ENCODE peak calls at places on chromosomes 16 and 17, in six cellular contexts. One of them, this sample, is unnamed.

GRCh38 chr16:28133666-28134065 is 70.2 kb upstream of the GSG1L start:
- DNase-seq in astrocyte of the hippocampus: no peak
- DNase-seq in AG04450: no peak
- DNase-seq in stimulated activated naive CD8-positive, alpha-beta T cell treated with anti-CD3 and anti-CD28 coated beads, Interleukin-15, amount 100 ng/mL, for 72 hours: no peak
- DNase-seq in Right ventricle myocardium superior: no peak
- DNase-seq in dermis microvascular lymphatic vessel endothelial cell: no peak
- DNase-seq in this sample: no peak

GRCh38 chr16:3256876-3257465 is 538 bp upstream of the MEFV start:
- DNase-seq in astrocyte of the hippocampus: peak
- DNase-seq in Right ventricle myocardium superior: no peak
- DNase-seq in dermis microvascular lymphatic vessel endothelial cell: no peak
- DNase-seq in stimulated activated naive CD8-positive, alpha-beta T cell treated with anti-CD3 and anti-CD28 coated beads, Interleukin-15, amount 100 ng/mL, for 72 hours: no peak
- DNase-seq in AG04450: no peak
- DNase-seq in this sample: no peak

GRCh38 chr16:72362972-72363371 is 191.0 kb upstream of the PMFBP1 start:
- DNase-seq in astrocyte of the hippocampus: peak
- DNase-seq in stimulated activated naive CD8-positive, alpha-beta T cell treated with anti-CD3 and anti-CD28 coated beads, Interleukin-15, amount 100 ng/mL, for 72 hours: no peak
- DNase-seq in AG04450: no peak
- DNase-seq in Right ventricle myocardium superior: no peak
- DNase-seq in dermis microvascular lymphatic vessel endothelial cell: peak
- DNase-seq in this sample: no peak

GRCh38 chr17:57803026-57803425 is 46.8 kb downstream of the MRPS23 start:
- DNase-seq in Right ventricle myocardium superior: no peak
- DNase-seq in stimulated activated naive CD8-positive, alpha-beta T cell treated with anti-CD3 and anti-CD28 coated beads, Interleukin-15, amount 100 ng/mL, for 72 hours: no peak
- DNase-seq in dermis microvascular lymphatic vessel endothelial cell: no peak
- DNase-seq in AG04450: no peak
- DNase-seq in astrocyte of the hippocampus: no peak
- DNase-seq in this sample: peak

GRCh38 chr17:57662021-57662420 is 83.1 kb downstream of the CCDC182 start:
- DNase-seq in dermis microvascular lymphatic vessel endothelial cell: no peak
- DNase-seq in AG04450: no peak
- DNase-seq in astrocyte of the hippocampus: no peak
- DNase-seq in Right ventricle myocardium superior: no peak
- DNase-seq in stimulated activated naive CD8-positive, alpha-beta T cell treated with anti-CD3 and anti-CD28 coated beads, Interleukin-15, amount 100 ng/mL, for 72 hours: no peak
- DNase-seq in this sample: no peak

GRCh38 chr17:78419970-78420820 is 41.7 kb downstream of the PGS1 start:
- DNase-seq in stimulated activated naive CD8-positive, alpha-beta T cell treated with anti-CD3 and anti-CD28 coated beads, Interleukin-15, amount 100 ng/mL, for 72 hours: no peak
- DNase-seq in astrocyte of the hippocampus: no peak
- DNase-seq in Right ventricle myocardium superior: peak
- DNase-seq in AG04450: no peak
- DNase-seq in dermis microvascular lymphatic vessel endothelial cell: no peak
- DNase-seq in this sample: no peak

GRCh38 chr16:4172070-4172469 is 55.8 kb upstream of the ADCY9 start:
- DNase-seq in astrocyte of the hippocampus: peak
- DNase-seq in Right ventricle myocardium superior: no peak
- DNase-seq in dermis microvascular lymphatic vessel endothelial cell: no peak
- DNase-seq in stimulated activated naive CD8-positive, alpha-beta T cell treated with anti-CD3 and anti-CD28 coated beads, Interleukin-15, amount 100 ng/mL, for 72 hours: no peak
- DNase-seq in AG04450: peak
- DNase-seq in this sample: no peak

GRCh38 chr16:5036228-5037156 is 2.8 kb upstream of the NAGPA start:
- DNase-seq in Right ventricle myocardium superior: peak
- DNase-seq in AG04450: no peak
- DNase-seq in astrocyte of the hippocampus: peak
- DNase-seq in dermis microvascular lymphatic vessel endothelial cell: no peak
- DNase-seq in stimulated activated naive CD8-positive, alpha-beta T cell treated with anti-CD3 and anti-CD28 coated beads, Interleukin-15, amount 100 ng/mL, for 72 hours: no peak
- DNase-seq in this sample: peak

GRCh38 chr16:22623351-22623781 is 112.7 kb downstream of the NPIPB5 start:
- DNase-seq in stimulated activated naive CD8-positive, alpha-beta T cell treated with anti-CD3 and anti-CD28 coated beads, Interleukin-15, amount 100 ng/mL, for 72 hours: no peak
- DNase-seq in Right ventricle myocardium superior: no peak
- DNase-seq in astrocyte of the hippocampus: peak
- DNase-seq in dermis microvascular lymphatic vessel endothelial cell: no peak
- DNase-seq in AG04450: no peak
- DNase-seq in this sample: no peak

GRCh38 chr17:83173997-83174858 is 94.8 kb downstream of the METRNL start:
- DNase-seq in astrocyte of the hippocampus: no peak
- DNase-seq in AG04450: no peak
- DNase-seq in dermis microvascular lymphatic vessel endothelial cell: no peak
- DNase-seq in stimulated activated naive CD8-positive, alpha-beta T cell treated with anti-CD3 and anti-CD28 coated beads, Interleukin-15, amount 100 ng/mL, for 72 hours: no peak
- DNase-seq in Right ventricle myocardium superior: peak
- DNase-seq in this sample: no peak

GRCh38 chr17:78979780-78980623 is at the start of gene LGALS3BP:
- DNase-seq in dermis microvascular lymphatic vessel endothelial cell: no peak
- DNase-seq in stimulated activated naive CD8-positive, alpha-beta T cell treated with anti-CD3 and anti-CD28 coated beads, Interleukin-15, amount 100 ng/mL, for 72 hours: peak
- DNase-seq in Right ventricle myocardium superior: peak
- DNase-seq in astrocyte of the hippocampus: peak
- DNase-seq in AG04450: peak
- DNase-seq in this sample: peak

GRCh38 chr16:3748307-3748706 is 31.0 kb upstream of the TRAP1 start:
- DNase-seq in astrocyte of the hippocampus: no peak
- DNase-seq in dermis microvascular lymphatic vessel endothelial cell: peak
- DNase-seq in stimulated activated naive CD8-positive, alpha-beta T cell treated with anti-CD3 and anti-CD28 coated beads, Interleukin-15, amount 100 ng/mL, for 72 hours: no peak
- DNase-seq in AG04450: no peak
- DNase-seq in Right ventricle myocardium superior: peak
- DNase-seq in this sample: no peak

GRCh38 chr16:71724320-71724751 is at the start of gene PHLPP2:
- DNase-seq in stimulated activated naive CD8-positive, alpha-beta T cell treated with anti-CD3 and anti-CD28 coated beads, Interleukin-15, amount 100 ng/mL, for 72 hours: no peak
- DNase-seq in astrocyte of the hippocampus: no peak
- DNase-seq in Right ventricle myocardium superior: no peak
- DNase-seq in dermis microvascular lymphatic vessel endothelial cell: no peak
- DNase-seq in AG04450: no peak
- DNase-seq in this sample: no peak

GRCh38 chr17:42313773-42314566 is 25.7 kb downstream of the STAT5A start:
- DNase-seq in AG04450: no peak
- DNase-seq in Right ventricle myocardium superior: no peak
- DNase-seq in stimulated activated naive CD8-positive, alpha-beta T cell treated with anti-CD3 and anti-CD28 coated beads, Interleukin-15, amount 100 ng/mL, for 72 hours: no peak
- DNase-seq in astrocyte of the hippocampus: no peak
- DNase-seq in dermis microvascular lymphatic vessel endothelial cell: no peak
- DNase-seq in this sample: no peak

GRCh38 chr16:49723310-49723709 is 132.6 kb downstream of the ZNF423 start:
- DNase-seq in dermis microvascular lymphatic vessel endothelial cell: no peak
- DNase-seq in astrocyte of the hippocampus: no peak
- DNase-seq in Right ventricle myocardium superior: no peak
- DNase-seq in stimulated activated naive CD8-positive, alpha-beta T cell treated with anti-CD3 and anti-CD28 coated beads, Interleukin-15, amount 100 ng/mL, for 72 hours: no peak
- DNase-seq in AG04450: no peak
- DNase-seq in this sample: no peak

GRCh38 chr17:68205251-68205807 is 42.5 kb upstream of the AMZ2 start:
- DNase-seq in Right ventricle myocardium superior: peak
- DNase-seq in AG04450: peak
- DNase-seq in stimulated activated naive CD8-positive, alpha-beta T cell treated with anti-CD3 and anti-CD28 coated beads, Interleukin-15, amount 100 ng/mL, for 72 hours: peak
- DNase-seq in astrocyte of the hippocampus: peak
- DNase-seq in dermis microvascular lymphatic vessel endothelial cell: peak
- DNase-seq in this sample: peak

GRCh38 chr16:17784073-17784472 is 313.3 kb upstream of the XYLT1 start:
- DNase-seq in astrocyte of the hippocampus: peak
- DNase-seq in AG04450: no peak
- DNase-seq in Right ventricle myocardium superior: no peak
- DNase-seq in stimulated activated naive CD8-positive, alpha-beta T cell treated with anti-CD3 and anti-CD28 coated beads, Interleukin-15, amount 100 ng/mL, for 72 hours: no peak
- DNase-seq in dermis microvascular lymphatic vessel endothelial cell: no peak
- DNase-seq in this sample: peak

GRCh38 chr17:75240394-75241142 is 20.8 kb downstream of the GGA3 start:
- DNase-seq in AG04450: no peak
- DNase-seq in Right ventricle myocardium superior: no peak
- DNase-seq in stimulated activated naive CD8-positive, alpha-beta T cell treated with anti-CD3 and anti-CD28 coated beads, Interleukin-15, amount 100 ng/mL, for 72 hours: peak
- DNase-seq in dermis microvascular lymphatic vessel endothelial cell: peak
- DNase-seq in astrocyte of the hippocampus: peak
- DNase-seq in this sample: peak

GRCh38 chr16:20385844-20386832 is 18.4 kb downstream of the PDILT start:
- DNase-seq in dermis microvascular lymphatic vessel endothelial cell: peak
- DNase-seq in AG04450: peak
- DNase-seq in Right ventricle myocardium superior: peak
- DNase-seq in astrocyte of the hippocampus: peak
- DNase-seq in stimulated activated naive CD8-positive, alpha-beta T cell treated with anti-CD3 and anti-CD28 coated beads, Interleukin-15, amount 100 ng/mL, for 72 hours: peak
- DNase-seq in this sample: peak

GRCh38 chr16:54326266-54326662 is 39.7 kb upstream of the IRX3 start:
- DNase-seq in AG04450: no peak
- DNase-seq in stimulated activated naive CD8-positive, alpha-beta T cell treated with anti-CD3 and anti-CD28 coated beads, Interleukin-15, amount 100 ng/mL, for 72 hours: no peak
- DNase-seq in astrocyte of the hippocampus: peak
- DNase-seq in dermis microvascular lymphatic vessel endothelial cell: no peak
- DNase-seq in Right ventricle myocardium superior: no peak
- DNase-seq in this sample: no peak

GRCh38 chr17:79106958-79107357 is 32.3 kb downstream of the ENGASE start:
- DNase-seq in stimulated activated naive CD8-positive, alpha-beta T cell treated with anti-CD3 and anti-CD28 coated beads, Interleukin-15, amount 100 ng/mL, for 72 hours: no peak
- DNase-seq in astrocyte of the hippocampus: no peak
- DNase-seq in dermis microvascular lymphatic vessel endothelial cell: no peak
- DNase-seq in Right ventricle myocardium superior: no peak
- DNase-seq in AG04450: no peak
- DNase-seq in this sample: no peak

GRCh38 chr16:12439443-12440232 is 364.0 kb downstream of the CPPED1 start:
- DNase-seq in dermis microvascular lymphatic vessel endothelial cell: no peak
- DNase-seq in astrocyte of the hippocampus: no peak
- DNase-seq in stimulated activated naive CD8-positive, alpha-beta T cell treated with anti-CD3 and anti-CD28 coated beads, Interleukin-15, amount 100 ng/mL, for 72 hours: no peak
- DNase-seq in AG04450: no peak
- DNase-seq in Right ventricle myocardium superior: no peak
- DNase-seq in this sample: no peak

GRCh38 chr16:52071101-52071500 is 475.8 kb downstream of the TOX3 start:
- DNase-seq in AG04450: no peak
- DNase-seq in dermis microvascular lymphatic vessel endothelial cell: no peak
- DNase-seq in stimulated activated naive CD8-positive, alpha-beta T cell treated with anti-CD3 and anti-CD28 coated beads, Interleukin-15, amount 100 ng/mL, for 72 hours: no peak
- DNase-seq in astrocyte of the hippocampus: no peak
- DNase-seq in Right ventricle myocardium superior: no peak
- DNase-seq in this sample: peak

GRCh38 chr17:81926451-81927144 is 937 bp downstream of the MAFG start:
- DNase-seq in dermis microvascular lymphatic vessel endothelial cell: peak
- DNase-seq in stimulated activated naive CD8-positive, alpha-beta T cell treated with anti-CD3 and anti-CD28 coated beads, Interleukin-15, amount 100 ng/mL, for 72 hours: peak
- DNase-seq in AG04450: peak
- DNase-seq in astrocyte of the hippocampus: peak
- DNase-seq in Right ventricle myocardium superior: peak
- DNase-seq in this sample: peak

GRCh38 chr17:62816282-62816839 is 8.2 kb upstream of the MARCHF10 start:
- DNase-seq in astrocyte of the hippocampus: no peak
- DNase-seq in Right ventricle myocardium superior: no peak
- DNase-seq in dermis microvascular lymphatic vessel endothelial cell: no peak
- DNase-seq in AG04450: no peak
- DNase-seq in stimulated activated naive CD8-positive, alpha-beta T cell treated with anti-CD3 and anti-CD28 coated beads, Interleukin-15, amount 100 ng/mL, for 72 hours: no peak
- DNase-seq in this sample: no peak

GRCh38 chr17:58215685-58216084 is 3.4 kb downstream of the MKS1 start:
- DNase-seq in Right ventricle myocardium superior: no peak
- DNase-seq in astrocyte of the hippocampus: no peak
- DNase-seq in AG04450: no peak
- DNase-seq in stimulated activated naive CD8-positive, alpha-beta T cell treated with anti-CD3 and anti-CD28 coated beads, Interleukin-15, amount 100 ng/mL, for 72 hours: no peak
- DNase-seq in dermis microvascular lymphatic vessel endothelial cell: no peak
- DNase-seq in this sample: peak

GRCh38 chr16:69083306-69083941 is 22.0 kb upstream of the HAS3 start:
- DNase-seq in AG04450: no peak
- DNase-seq in Right ventricle myocardium superior: no peak
- DNase-seq in astrocyte of the hippocampus: no peak
- DNase-seq in dermis microvascular lymphatic vessel endothelial cell: no peak
- DNase-seq in stimulated activated naive CD8-positive, alpha-beta T cell treated with anti-CD3 and anti-CD28 coated beads, Interleukin-15, amount 100 ng/mL, for 72 hours: no peak
- DNase-seq in this sample: peak

GRCh38 chr16:78543066-78543465 is 443.6 kb downstream of the WWOX start:
- DNase-seq in Right ventricle myocardium superior: no peak
- DNase-seq in astrocyte of the hippocampus: no peak
- DNase-seq in AG04450: no peak
- DNase-seq in dermis microvascular lymphatic vessel endothelial cell: no peak
- DNase-seq in stimulated activated naive CD8-positive, alpha-beta T cell treated with anti-CD3 and anti-CD28 coated beads, Interleukin-15, amount 100 ng/mL, for 72 hours: no peak
- DNase-seq in this sample: no peak

GRCh38 chr16:30478766-30479478 is 6.4 kb downstream of the ITGAL start:
- DNase-seq in astrocyte of the hippocampus: no peak
- DNase-seq in dermis microvascular lymphatic vessel endothelial cell: no peak
- DNase-seq in stimulated activated naive CD8-positive, alpha-beta T cell treated with anti-CD3 and anti-CD28 coated beads, Interleukin-15, amount 100 ng/mL, for 72 hours: no peak
- DNase-seq in Right ventricle myocardium superior: no peak
- DNase-seq in AG04450: no peak
- DNase-seq in this sample: no peak

GRCh38 chr17:80846932-80847331 is 144.7 kb upstream of the CHMP6 start:
- DNase-seq in Right ventricle myocardium superior: no peak
- DNase-seq in AG04450: no peak
- DNase-seq in dermis microvascular lymphatic vessel endothelial cell: no peak
- DNase-seq in astrocyte of the hippocampus: no peak
- DNase-seq in stimulated activated naive CD8-positive, alpha-beta T cell treated with anti-CD3 and anti-CD28 coated beads, Interleukin-15, amount 100 ng/mL, for 72 hours: no peak
- DNase-seq in this sample: no peak

GRCh38 chr17:4130715-4131114 is 12.1 kb downstream of the ZZEF1 start:
- DNase-seq in dermis microvascular lymphatic vessel endothelial cell: peak
- DNase-seq in Right ventricle myocardium superior: no peak
- DNase-seq in stimulated activated naive CD8-positive, alpha-beta T cell treated with anti-CD3 and anti-CD28 coated beads, Interleukin-15, amount 100 ng/mL, for 72 hours: no peak
- DNase-seq in astrocyte of the hippocampus: no peak
- DNase-seq in AG04450: no peak
- DNase-seq in this sample: no peak

GRCh38 chr17:10875411-10875810 is 37.5 kb upstream of the PIRT start:
- DNase-seq in AG04450: no peak
- DNase-seq in stimulated activated naive CD8-positive, alpha-beta T cell treated with anti-CD3 and anti-CD28 coated beads, Interleukin-15, amount 100 ng/mL, for 72 hours: no peak
- DNase-seq in astrocyte of the hippocampus: peak
- DNase-seq in dermis microvascular lymphatic vessel endothelial cell: no peak
- DNase-seq in Right ventricle myocardium superior: no peak
- DNase-seq in this sample: peak

GRCh38 chr16:65667013-65667578 is 545.2 kb upstream of the CDH11 start:
- DNase-seq in Right ventricle myocardium superior: no peak
- DNase-seq in dermis microvascular lymphatic vessel endothelial cell: no peak
- DNase-seq in AG04450: no peak
- DNase-seq in stimulated activated naive CD8-positive, alpha-beta T cell treated with anti-CD3 and anti-CD28 coated beads, Interleukin-15, amount 100 ng/mL, for 72 hours: no peak
- DNase-seq in astrocyte of the hippocampus: no peak
- DNase-seq in this sample: peak